ENCODE peak calls at places on chromosomes 1 and 21, in seven cellular contexts. Y, J, R, B, T, W and X are unnamed samples.

GRCh38 chr1:47651311-47652089 is 213.7 kb downstream of the FOXD2 start:
- DNase-seq in Y (peak; percentile 18), J (no peak), R (no peak), B (no peak), T (peak; percentile 24), W (no peak), X (no peak)

GRCh38 chr21:17118638-17119384 is 394.0 kb upstream of the CXADR start:
- DNase-seq in Y (no peak), J (no peak), R (no peak), B (no peak), T (no peak), W (no peak), X (no peak)

GRCh38 chr1:17304827-17305177 is 3.2 kb upstream of the PADI4 start:
- DNase-seq in Y (no peak), J (no peak), R (no peak), B (no peak), T (no peak), W (no peak), X (no peak)

GRCh38 chr1:218802799-218803198 is 370.9 kb upstream of the LYPLAL1 start:
- DNase-seq in Y (no peak), J (no peak), R (no peak), B (no peak), T (no peak), W (no peak), X (no peak)

GRCh38 chr1:95002657-95003432 is 69.9 kb downstream of the ALG14 start:
- DNase-seq in Y (no peak), J (no peak), R (no peak), B (no peak), T (no peak), W (no peak), X (no peak)

GRCh38 chr1:98688110-98688739 is 26.7 kb downstream of the SNX7 start:
- DNase-seq in Y (no peak), J (no peak), R (no peak), B (no peak), T (no peak), W (no peak), X (no peak)

GRCh38 chr1:62271932-62272728 is 47.1 kb downstream of the KANK4 start:
- DNase-seq in Y (no peak), J (peak; percentile 30), R (no peak), B (no peak), T (no peak), W (no peak), X (peak; percentile 10)

GRCh38 chr1:91805343-91805801 is 80.6 kb downstream of the TGFBR3 start:
- DNase-seq in Y (no peak), J (no peak), R (no peak), B (no peak), T (no peak), W (no peak), X (peak; percentile 49)

GRCh38 chr1:185420588-185421081 is 103.6 kb upstream of the IVNS1ABP start:
- DNase-seq in Y (no peak), J (no peak), R (no peak), B (no peak), T (no peak), W (no peak), X (peak; percentile 88)

GRCh38 chr21:45164124-45164511 is 89.7 kb downstream of the ADARB1 start:
- DNase-seq in Y (no peak), J (no peak), R (no peak), B (no peak), T (no peak), W (no peak), X (no peak)

GRCh38 chr1:221350091-221350490 is 391.8 kb downstream of the DUSP10 start:
- DNase-seq in Y (no peak), J (no peak), R (no peak), B (no peak), T (no peak), W (no peak), X (no peak)

GRCh38 chr1:115052454-115053083 is 22.9 kb downstream of the TSHB start:
- DNase-seq in Y (peak; percentile 60), J (no peak), R (no peak), B (peak; percentile 77), T (no peak), W (peak; percentile 19), X (peak; percentile 41)

GRCh38 chr1:53303651-53304515 is 24.0 kb downstream of the LRP8 start:
- DNase-seq in Y (no peak), J (no peak), R (no peak), B (no peak), T (no peak), W (no peak), X (no peak)

GRCh38 chr1:3249846-3250501 is 181.0 kb downstream of the PRDM16 start:
- DNase-seq in Y (no peak), J (no peak), R (no peak), B (peak; percentile 11), T (no peak), W (no peak), X (no peak)

GRCh38 chr1:42931108-42931539 is 27.5 kb downstream of the SLC2A1 start:
- DNase-seq in Y (no peak), J (no peak), R (no peak), B (no peak), T (peak; percentile 56), W (no peak), X (peak; percentile 87)

GRCh38 chr1:181089017-181089776 is 697 bp downstream of the IER5 start:
- DNase-seq in Y (no peak), J (no peak), R (no peak), B (no peak), T (no peak), W (no peak), X (peak; percentile 57)

GRCh38 chr1:3695326-3696217 is 43.3 kb downstream of the TP73 start:
- DNase-seq in Y (no peak), J (no peak), R (peak; percentile 9), B (no peak), T (no peak), W (peak; percentile 7), X (no peak)

GRCh38 chr1:233015965-233016364 is 65.6 kb downstream of the NTPCR start:
- DNase-seq in Y (no peak), J (no peak), R (no peak), B (no peak), T (no peak), W (no peak), X (no peak)

GRCh38 chr21:37451446-37451845 is 84.9 kb downstream of the DYRK1A start:
- DNase-seq in Y (no peak), J (no peak), R (no peak), B (no peak), T (no peak), W (no peak), X (no peak)

GRCh38 chr1:227885648-227886502 is 61.9 kb downstream of the WNT9A start:
- DNase-seq in Y (peak; percentile 6), J (peak; percentile 38), R (no peak), B (peak; percentile 35), T (peak; percentile 90), W (no peak), X (no peak)

GRCh38 chr1:109985251-109986053 is 887 bp downstream of the AHCYL1 start:
- DNase-seq in Y (no peak), J (no peak), R (no peak), B (no peak), T (peak; percentile 50), W (no peak), X (no peak)

GRCh38 chr1:206850401-206850800 is 15.0 kb upstream of the IL20 start:
- DNase-seq in Y (no peak), J (no peak), R (no peak), B (no peak), T (no peak), W (no peak), X (no peak)

GRCh38 chr1:52142220-52143153 is 598 bp downstream of the ZFYVE9 start:
- DNase-seq in Y (peak; percentile 55), J (no peak), R (peak; percentile 8), B (peak; percentile 53), T (peak; percentile 47), W (no peak), X (no peak)

GRCh38 chr1:16458801-16459200 is 18.3 kb downstream of the NECAP2 start:
- DNase-seq in Y (no peak), J (no peak), R (no peak), B (no peak), T (no peak), W (no peak), X (no peak)

GRCh38 chr1:232432313-232432712 is 197.6 kb downstream of the SIPA1L2 start:
- DNase-seq in Y (no peak), J (no peak), R (no peak), B (no peak), T (no peak), W (no peak), X (no peak)

GRCh38 chr1:119367332-119368124 is 1.1 kb upstream of the HAO2 start:
- DNase-seq in Y (peak; percentile 31), J (peak; percentile 30), R (no peak), B (peak; percentile 51), T (no peak), W (no peak), X (no peak)

GRCh38 chr1:116855220-116855619 is 54.5 kb upstream of the PTGFRN start:
- DNase-seq in Y (no peak), J (no peak), R (no peak), B (no peak), T (no peak), W (no peak), X (no peak)

GRCh38 chr1:3105167-3105863 is 36.3 kb downstream of the PRDM16 start:
- DNase-seq in Y (no peak), J (no peak), R (no peak), B (peak; percentile 69), T (no peak), W (no peak), X (no peak)

GRCh38 chr21:18382141-18382540 is 21.4 kb downstream of the TMPRSS15 start:
- DNase-seq in Y (no peak), J (no peak), R (no peak), B (no peak), T (no peak), W (no peak), X (no peak)

GRCh38 chr1:225601902-225602589 is 50.9 kb downstream of the ENAH start:
- DNase-seq in Y (no peak), J (no peak), R (no peak), B (no peak), T (no peak), W (no peak), X (no peak)

GRCh38 chr1:58939146-58939545 is 155.3 kb upstream of the JUN start:
- DNase-seq in Y (no peak), J (no peak), R (no peak), B (no peak), T (no peak), W (no peak), X (no peak)

GRCh38 chr1:17117451-17118265 is 1.6 kb downstream of the PADI2 start:
- DNase-seq in Y (no peak), J (no peak), R (no peak), B (no peak), T (no peak), W (no peak), X (no peak)

GRCh38 chr1:41898191-41898713 is 20.5 kb downstream of the HIVEP3 start:
- DNase-seq in Y (peak; percentile 4), J (peak; percentile 37), R (no peak), B (no peak), T (no peak), W (peak; percentile 15), X (peak; percentile 72)